ENCODE peak calls at places on chromosomes 3 and 15, in eight cellular contexts. One of them, this sample, is unnamed.

GRCh38 chr15:69537888-69538287 is 85.3 kb downstream of the RPLP1 start:
- DNase-seq in BE2C: peak
- DNase-seq in Calu3: no peak
- DNase-seq in MCF 10A: no peak
- DNase-seq in mesothelial cell of epicardium: no peak
- DNase-seq in uterus: no peak
- DNase-seq in GM20000: no peak
- DNase-seq in AG04450: no peak
- DNase-seq in this sample: no peak

GRCh38 chr3:71152039-71152891 is 431.3 kb downstream of the FOXP1 start:
- DNase-seq in BE2C: no peak
- DNase-seq in Calu3: no peak
- DNase-seq in MCF 10A: no peak
- DNase-seq in mesothelial cell of epicardium: no peak
- DNase-seq in uterus: no peak
- DNase-seq in GM20000: no peak
- DNase-seq in AG04450: no peak
- DNase-seq in this sample: no peak

GRCh38 chr3:24550588-24550987 is 55.9 kb upstream of the THRB start:
- DNase-seq in BE2C: no peak
- DNase-seq in Calu3: no peak
- DNase-seq in MCF 10A: no peak
- DNase-seq in mesothelial cell of epicardium: no peak
- DNase-seq in uterus: no peak
- DNase-seq in GM20000: no peak
- DNase-seq in AG04450: no peak
- DNase-seq in this sample: no peak

GRCh38 chr3:194522579-194523046 is 35.8 kb upstream of the ATP13A3 start:
- DNase-seq in BE2C: no peak
- DNase-seq in Calu3: no peak
- DNase-seq in MCF 10A: peak
- DNase-seq in mesothelial cell of epicardium: no peak
- DNase-seq in uterus: no peak
- DNase-seq in GM20000: no peak
- DNase-seq in AG04450: no peak
- DNase-seq in this sample: peak

GRCh38 chr15:68412218-68412617 is 19.7 kb downstream of the ITGA11 start:
- DNase-seq in BE2C: no peak
- DNase-seq in Calu3: no peak
- DNase-seq in MCF 10A: no peak
- DNase-seq in mesothelial cell of epicardium: no peak
- DNase-seq in uterus: peak
- DNase-seq in GM20000: no peak
- DNase-seq in AG04450: no peak
- DNase-seq in this sample: no peak

GRCh38 chr15:28986108-28986507 is 100.3 kb downstream of the APBA2 start:
- DNase-seq in BE2C: no peak
- DNase-seq in Calu3: no peak
- DNase-seq in MCF 10A: no peak
- DNase-seq in mesothelial cell of epicardium: no peak
- DNase-seq in uterus: no peak
- DNase-seq in GM20000: no peak
- DNase-seq in AG04450: no peak
- DNase-seq in this sample: no peak

GRCh38 chr15:22919171-22919570 is 61.0 kb downstream of the CYFIP1 start:
- DNase-seq in BE2C: no peak
- DNase-seq in Calu3: no peak
- DNase-seq in MCF 10A: no peak
- DNase-seq in mesothelial cell of epicardium: no peak
- DNase-seq in uterus: no peak
- DNase-seq in GM20000: no peak
- DNase-seq in AG04450: no peak
- DNase-seq in this sample: no peak

GRCh38 chr3:116378077-116378476 is 67.2 kb downstream of the LSAMP start:
- DNase-seq in BE2C: no peak
- DNase-seq in Calu3: no peak
- DNase-seq in MCF 10A: no peak
- DNase-seq in mesothelial cell of epicardium: no peak
- DNase-seq in uterus: no peak
- DNase-seq in GM20000: no peak
- DNase-seq in AG04450: no peak
- DNase-seq in this sample: no peak

GRCh38 chr3:188431553-188431952 is 277.6 kb downstream of the LPP start:
- DNase-seq in BE2C: no peak
- DNase-seq in Calu3: peak
- DNase-seq in MCF 10A: peak
- DNase-seq in mesothelial cell of epicardium: no peak
- DNase-seq in uterus: no peak
- DNase-seq in GM20000: no peak
- DNase-seq in AG04450: no peak
- DNase-seq in this sample: no peak

GRCh38 chr3:120147072-120147871 is 53.0 kb upstream of the GSK3B start:
- DNase-seq in BE2C: no peak
- DNase-seq in Calu3: peak
- DNase-seq in MCF 10A: peak
- DNase-seq in mesothelial cell of epicardium: no peak
- DNase-seq in uterus: no peak
- DNase-seq in GM20000: peak
- DNase-seq in AG04450: no peak
- DNase-seq in this sample: no peak

GRCh38 chr15:67571643-67572415 is 29.3 kb downstream of the MAP2K5 start:
- DNase-seq in BE2C: no peak
- DNase-seq in Calu3: no peak
- DNase-seq in MCF 10A: no peak
- DNase-seq in mesothelial cell of epicardium: no peak
- DNase-seq in uterus: no peak
- DNase-seq in GM20000: no peak
- DNase-seq in AG04450: no peak
- DNase-seq in this sample: no peak

GRCh38 chr15:65409284-65409631 is 13.5 kb downstream of the IGDCC4 start:
- DNase-seq in BE2C: no peak
- DNase-seq in Calu3: no peak
- DNase-seq in MCF 10A: peak
- DNase-seq in mesothelial cell of epicardium: no peak
- DNase-seq in uterus: no peak
- DNase-seq in GM20000: no peak
- DNase-seq in AG04450: peak
- DNase-seq in this sample: peak

GRCh38 chr15:83205725-83206324 is 1.8 kb downstream of the HDGFL3 start:
- DNase-seq in BE2C: no peak
- DNase-seq in Calu3: no peak
- DNase-seq in MCF 10A: peak
- DNase-seq in mesothelial cell of epicardium: no peak
- DNase-seq in uterus: no peak
- DNase-seq in GM20000: no peak
- DNase-seq in AG04450: no peak
- DNase-seq in this sample: peak

GRCh38 chr3:83953417-83954089 is 1005.2 kb upstream of the CADM2 start:
- DNase-seq in BE2C: no peak
- DNase-seq in Calu3: no peak
- DNase-seq in MCF 10A: peak
- DNase-seq in mesothelial cell of epicardium: no peak
- DNase-seq in uterus: no peak
- DNase-seq in GM20000: no peak
- DNase-seq in AG04450: no peak
- DNase-seq in this sample: no peak

GRCh38 chr3:111989061-111989678 is 9.6 kb upstream of the TAGLN3 start:
- DNase-seq in BE2C: no peak
- DNase-seq in Calu3: peak
- DNase-seq in MCF 10A: peak
- DNase-seq in mesothelial cell of epicardium: no peak
- DNase-seq in uterus: no peak
- DNase-seq in GM20000: peak
- DNase-seq in AG04450: peak
- DNase-seq in this sample: peak

GRCh38 chr3:138459619-138460535 is 25.5 kb downstream of the ESYT3 start:
- DNase-seq in BE2C: no peak
- DNase-seq in Calu3: no peak
- DNase-seq in MCF 10A: no peak
- DNase-seq in mesothelial cell of epicardium: no peak
- DNase-seq in uterus: no peak
- DNase-seq in GM20000: no peak
- DNase-seq in AG04450: no peak
- DNase-seq in this sample: no peak

GRCh38 chr3:20912406-20912805 is 726.4 kb upstream of the SGO1 start:
- DNase-seq in BE2C: no peak
- DNase-seq in Calu3: no peak
- DNase-seq in MCF 10A: no peak
- DNase-seq in mesothelial cell of epicardium: no peak
- DNase-seq in uterus: no peak
- DNase-seq in GM20000: no peak
- DNase-seq in AG04450: no peak
- DNase-seq in this sample: no peak

GRCh38 chr3:62888180-62888579 is 13.0 kb upstream of the CADPS start:
- DNase-seq in BE2C: peak
- DNase-seq in Calu3: no peak
- DNase-seq in MCF 10A: peak
- DNase-seq in mesothelial cell of epicardium: no peak
- DNase-seq in uterus: no peak
- DNase-seq in GM20000: no peak
- DNase-seq in AG04450: no peak
- DNase-seq in this sample: no peak

GRCh38 chr3:142243134-142243533 is 17.7 kb upstream of the GK5 start:
- DNase-seq in BE2C: no peak
- DNase-seq in Calu3: no peak
- DNase-seq in MCF 10A: no peak
- DNase-seq in mesothelial cell of epicardium: no peak
- DNase-seq in uterus: no peak
- DNase-seq in GM20000: no peak
- DNase-seq in AG04450: no peak
- DNase-seq in this sample: no peak

GRCh38 chr3:55322649-55323048 is 164.5 kb downstream of the WNT5A start:
- DNase-seq in BE2C: peak
- DNase-seq in Calu3: no peak
- DNase-seq in MCF 10A: no peak
- DNase-seq in mesothelial cell of epicardium: no peak
- DNase-seq in uterus: peak
- DNase-seq in GM20000: no peak
- DNase-seq in AG04450: no peak
- DNase-seq in this sample: no peak

GRCh38 chr3:148951599-148952361 is 39.6 kb upstream of the GYG1 start:
- DNase-seq in BE2C: no peak
- DNase-seq in Calu3: no peak
- DNase-seq in MCF 10A: no peak
- DNase-seq in mesothelial cell of epicardium: no peak
- DNase-seq in uterus: no peak
- DNase-seq in GM20000: no peak
- DNase-seq in AG04450: no peak
- DNase-seq in this sample: no peak

GRCh38 chr15:41911691-41912345 is 18.0 kb upstream of the SPTBN5 start:
- DNase-seq in BE2C: no peak
- DNase-seq in Calu3: no peak
- DNase-seq in MCF 10A: no peak
- DNase-seq in mesothelial cell of epicardium: no peak
- DNase-seq in uterus: no peak
- DNase-seq in GM20000: no peak
- DNase-seq in AG04450: no peak
- DNase-seq in this sample: no peak

GRCh38 chr15:88909956-88910831 is 3.0 kb downstream of the MFGE8 start:
- DNase-seq in BE2C: no peak
- DNase-seq in Calu3: no peak
- DNase-seq in MCF 10A: no peak
- DNase-seq in mesothelial cell of epicardium: no peak
- DNase-seq in uterus: no peak
- DNase-seq in GM20000: peak
- DNase-seq in AG04450: no peak
- DNase-seq in this sample: no peak

GRCh38 chr3:86951343-86951742 is 39.6 kb downstream of the VGLL3 start:
- DNase-seq in BE2C: no peak
- DNase-seq in Calu3: no peak
- DNase-seq in MCF 10A: peak
- DNase-seq in mesothelial cell of epicardium: no peak
- DNase-seq in uterus: no peak
- DNase-seq in GM20000: no peak
- DNase-seq in AG04450: no peak
- DNase-seq in this sample: no peak

GRCh38 chr3:53045107-53045783 is 628 bp downstream of the SFMBT1 start:
- DNase-seq in BE2C: peak
- DNase-seq in Calu3: peak
- DNase-seq in MCF 10A: peak
- DNase-seq in mesothelial cell of epicardium: peak
- DNase-seq in uterus: peak
- DNase-seq in GM20000: peak
- DNase-seq in AG04450: no peak
- DNase-seq in this sample: no peak

GRCh38 chr3:36866358-36866757 is 78.5 kb downstream of the TRANK1 start:
- DNase-seq in BE2C: no peak
- DNase-seq in Calu3: no peak
- DNase-seq in MCF 10A: no peak
- DNase-seq in mesothelial cell of epicardium: no peak
- DNase-seq in uterus: no peak
- DNase-seq in GM20000: no peak
- DNase-seq in AG04450: no peak
- DNase-seq in this sample: no peak

GRCh38 chr3:151011427-151011826 is 38.9 kb upstream of the CLRN1 start:
- DNase-seq in BE2C: no peak
- DNase-seq in Calu3: no peak
- DNase-seq in MCF 10A: peak
- DNase-seq in mesothelial cell of epicardium: no peak
- DNase-seq in uterus: no peak
- DNase-seq in GM20000: no peak
- DNase-seq in AG04450: no peak
- DNase-seq in this sample: no peak

GRCh38 chr3:161508852-161509477 is 12.4 kb downstream of the OTOL1 start:
- DNase-seq in BE2C: no peak
- DNase-seq in Calu3: peak
- DNase-seq in MCF 10A: peak
- DNase-seq in mesothelial cell of epicardium: no peak
- DNase-seq in uterus: no peak
- DNase-seq in GM20000: peak
- DNase-seq in AG04450: no peak
- DNase-seq in this sample: no peak
- TF ChIP-seq CTCF in BE2C: peak
- TF ChIP-seq CTCF in Calu3: peak
- TF ChIP-seq CTCF in MCF 10A: peak
- TF ChIP-seq CTCF in mesothelial cell of epicardium: peak
- TF ChIP-seq CTCF in uterus: no peak
- TF ChIP-seq CTCF in GM20000: peak
- TF ChIP-seq CTCF in AG04450: peak
- TF ChIP-seq CTCF in this sample: no peak

GRCh38 chr3:184308744-184309143 is 5.7 kb upstream of the EIF4G1 start:
- DNase-seq in BE2C: peak
- DNase-seq in Calu3: no peak
- DNase-seq in MCF 10A: no peak
- DNase-seq in mesothelial cell of epicardium: no peak
- DNase-seq in uterus: no peak
- DNase-seq in GM20000: no peak
- DNase-seq in AG04450: no peak
- DNase-seq in this sample: no peak
- TF ChIP-seq CTCF in BE2C: peak
- TF ChIP-seq CTCF in Calu3: no peak
- TF ChIP-seq CTCF in MCF 10A: no peak
- TF ChIP-seq CTCF in mesothelial cell of epicardium: no peak
- TF ChIP-seq CTCF in uterus: no peak
- TF ChIP-seq CTCF in GM20000: no peak
- TF ChIP-seq CTCF in AG04450: peak
- TF ChIP-seq CTCF in this sample: no peak

GRCh38 chr15:78810377-78811123 is 714 bp downstream of the ADAMTS7 start:
- DNase-seq in BE2C: peak
- DNase-seq in Calu3: peak
- DNase-seq in MCF 10A: peak
- DNase-seq in mesothelial cell of epicardium: no peak
- DNase-seq in uterus: peak
- DNase-seq in GM20000: peak
- DNase-seq in AG04450: no peak
- DNase-seq in this sample: no peak
- TF ChIP-seq CTCF in BE2C: no peak
- TF ChIP-seq CTCF in Calu3: no peak
- TF ChIP-seq CTCF in MCF 10A: no peak
- TF ChIP-seq CTCF in mesothelial cell of epicardium: no peak
- TF ChIP-seq CTCF in uterus: no peak
- TF ChIP-seq CTCF in GM20000: no peak
- TF ChIP-seq CTCF in AG04450: no peak
- TF ChIP-seq CTCF in this sample: peak

GRCh38 chr3:147120029-147120428 is 286.3 kb downstream of the ZIC4 start:
- DNase-seq in BE2C: no peak
- DNase-seq in Calu3: no peak
- DNase-seq in MCF 10A: peak
- DNase-seq in mesothelial cell of epicardium: no peak
- DNase-seq in uterus: no peak
- DNase-seq in GM20000: no peak
- DNase-seq in AG04450: peak
- DNase-seq in this sample: no peak
- TF ChIP-seq CTCF in BE2C: peak
- TF ChIP-seq CTCF in Calu3: peak
- TF ChIP-seq CTCF in MCF 10A: peak
- TF ChIP-seq CTCF in mesothelial cell of epicardium: no peak
- TF ChIP-seq CTCF in uterus: no peak
- TF ChIP-seq CTCF in GM20000: no peak
- TF ChIP-seq CTCF in AG04450: peak
- TF ChIP-seq CTCF in this sample: peak